ENCODE peak calls at places on chromosomes 2 and 18, in five cellular contexts. Y is pancreas, F is activated T-helper 1 cell treated with Interleukin-2 at 50 U/mL for 16 hours, H is Caki2, D is bronchial epithelial cell. E is an unnamed sample.

GRCh38 chr18:59814872-59815271 is 84.9 kb upstream of the PMAIP1 start:
- DNase-seq in D (peak), H (no peak), F (no peak), Y (no peak), E (peak)

GRCh38 chr2:7111626-7112025 is 194.4 kb downstream of the RNF144A start:
- DNase-seq in H (peak), D (peak), F (no peak), Y (no peak), E (no peak)

GRCh38 chr18:25189391-25190185 is 162.4 kb downstream of the ZNF521 start:
- DNase-seq in Y (no peak), D (no peak), F (no peak), H (no peak), E (no peak)

GRCh38 chr2:16218651-16219050 is 278.3 kb downstream of the MYCN start:
- DNase-seq in D (peak), H (no peak), Y (no peak), F (no peak), E (no peak)

GRCh38 chr18:72823345-72823744 is 44.4 kb downstream of the NETO1 start:
- DNase-seq in D (no peak), F (no peak), Y (no peak), H (no peak), E (no peak)

GRCh38 chr2:227406177-227407031 is 18.7 kb upstream of the SCYGR1 start:
- DNase-seq in F (no peak), D (peak), Y (peak), H (peak), E (peak)

GRCh38 chr2:237558918-237559645 is 7.3 kb upstream of the PRLH start:
- DNase-seq in F (no peak), H (peak), Y (no peak), D (peak), E (peak)

GRCh38 chr18:23071285-23071684 is 64.0 kb upstream of the CABLES1 start:
- DNase-seq in D (no peak), H (no peak), Y (no peak), F (peak), E (no peak)

GRCh38 chr2:176177580-176178270 is 10.7 kb upstream of the HOXD1 start:
- DNase-seq in Y (no peak), D (no peak), H (no peak), F (no peak), E (no peak)

GRCh38 chr2:6922201-6922656 is 5.0 kb downstream of the RNF144A start:
- DNase-seq in D (peak), Y (no peak), H (peak), F (no peak), E (no peak)

GRCh38 chr2:47560107-47560819 is 157.3 kb downstream of the MSH2 start:
- DNase-seq in F (no peak), Y (no peak), D (no peak), H (no peak), E (no peak)

GRCh38 chr2:133485868-133486267 is 82.4 kb downstream of the NCKAP5 start:
- DNase-seq in H (peak), F (no peak), D (no peak), Y (no peak), E (no peak)

GRCh38 chr2:113283704-113284284 is 5.1 kb upstream of the PAX8 start:
- DNase-seq in Y (peak), H (peak), D (peak), F (no peak), E (peak)

GRCh38 chr2:186532891-186533290 is 46.8 kb downstream of the ZC3H15 start:
- DNase-seq in F (no peak), Y (no peak), H (no peak), D (peak), E (no peak)

GRCh38 chr2:203492965-203493364 is 42.1 kb downstream of the RAPH1 start:
- DNase-seq in D (peak), Y (no peak), F (no peak), H (no peak), E (no peak)

GRCh38 chr2:207037813-207038212 is 98.5 kb downstream of the CPO start:
- DNase-seq in Y (no peak), H (no peak), D (no peak), F (no peak), E (no peak)

GRCh38 chr18:24514439-24514838 is 54.0 kb downstream of the HRH4 start:
- DNase-seq in Y (no peak), D (peak), H (peak), F (no peak), E (no peak)

GRCh38 chr2:82182270-82182669 is 1877.7 kb upstream of the LRRTM1 start:
- DNase-seq in H (no peak), Y (no peak), D (peak), F (no peak), E (no peak)